ENCODE peak calls at places on chromosomes 6 and 20, in six cellular contexts. V is H9, K is IMR-90, P is neuronal stem cell, U is H1, T is mesenchymal stem cell. H is an unnamed sample.

GRCh38 chr6:109322825-109323580 is 59.3 kb downstream of the CD164 start:
- DNase-seq in U (no peak), T (no peak), K (no peak), V (no peak), P (no peak), H (no peak)

GRCh38 chr20:41574802-41575389 is 43.3 kb downstream of the CHD6 start:
- DNase-seq in P (no peak), U (no peak), K (no peak), T (no peak), V (no peak), H (no peak)

GRCh38 chr20:62587757-62588402 is 54.4 kb upstream of the SLCO4A1 start:
- DNase-seq in T (no peak), K (no peak), P (peak; percentile 41), U (peak; percentile 72), V (no peak), H (no peak)

GRCh38 chr20:40019510-40019909 is 669.5 kb downstream of the MAFB start:
- DNase-seq in K (no peak), U (no peak), P (no peak), T (no peak), V (no peak), H (no peak)

GRCh38 chr20:46557231-46557956 is 6.9 kb upstream of the OCSTAMP start:
- DNase-seq in P (no peak), V (no peak), U (no peak), K (peak; percentile 60), T (no peak), H (no peak)

GRCh38 chr6:5084192-5084786 is 852 bp upstream of the PPP1R3G start:
- DNase-seq in P (peak; percentile 6), T (no peak), V (no peak), K (no peak), U (no peak), H (peak; percentile 47)

GRCh38 chr6:1612902-1613301 is 3.2 kb downstream of the FOXC1 start:
- DNase-seq in V (no peak), U (no peak), K (peak; percentile 93), T (no peak), P (no peak), H (peak; percentile 30)

GRCh38 chr6:150547511-150548222 is 52.0 kb upstream of the PLEKHG1 start:
- DNase-seq in V (peak; percentile 40), T (no peak), P (no peak), U (no peak), K (no peak), H (no peak)

GRCh38 chr6:170493354-170493753 is 59.8 kb downstream of the PSMB1 start:
- DNase-seq in P (no peak), T (no peak), V (no peak), K (no peak), U (no peak), H (no peak)

GRCh38 chr6:90298459-90299053 is 1.9 kb upstream of the BACH2 start:
- DNase-seq in P (no peak), T (no peak), U (no peak), K (no peak), V (no peak), H (no peak)

GRCh38 chr6:161151059-161151645 is 122.7 kb downstream of the AGPAT4 start:
- DNase-seq in K (no peak), V (no peak), U (no peak), T (no peak), P (no peak), H (no peak)

GRCh38 chr20:24956001-24956761 is 7.1 kb downstream of the CST7 start:
- DNase-seq in T (no peak), P (no peak), V (peak; percentile 17), K (no peak), U (peak; percentile 26), H (no peak)

GRCh38 chr20:18986895-18987580 is 173.5 kb downstream of the SCP2D1 start:
- DNase-seq in P (no peak), T (no peak), U (no peak), V (no peak), K (no peak), H (no peak)

GRCh38 chr6:164720-165119 is 127.6 kb upstream of the DUSP22 start:
- DNase-seq in U (no peak), T (no peak), K (no peak), V (no peak), P (no peak), H (no peak)

GRCh38 chr6:169848946-169849345 is 97.5 kb downstream of the ERMARD start:
- DNase-seq in T (no peak), U (no peak), K (no peak), P (no peak), V (no peak), H (no peak)

GRCh38 chr6:90468859-90469258 is 118.0 kb downstream of the MAP3K7 start:
- DNase-seq in K (no peak), P (no peak), U (no peak), V (no peak), T (no peak), H (no peak)

GRCh38 chr6:88704980-88705379 is 258.4 kb downstream of the RNGTT start:
- DNase-seq in T (no peak), V (no peak), U (no peak), P (no peak), K (peak; percentile 23), H (no peak)

GRCh38 chr6:158330016-158330415 is 17.8 kb downstream of the TULP4 start:
- DNase-seq in K (no peak), U (no peak), P (no peak), T (no peak), V (no peak), H (no peak)

DNA sequence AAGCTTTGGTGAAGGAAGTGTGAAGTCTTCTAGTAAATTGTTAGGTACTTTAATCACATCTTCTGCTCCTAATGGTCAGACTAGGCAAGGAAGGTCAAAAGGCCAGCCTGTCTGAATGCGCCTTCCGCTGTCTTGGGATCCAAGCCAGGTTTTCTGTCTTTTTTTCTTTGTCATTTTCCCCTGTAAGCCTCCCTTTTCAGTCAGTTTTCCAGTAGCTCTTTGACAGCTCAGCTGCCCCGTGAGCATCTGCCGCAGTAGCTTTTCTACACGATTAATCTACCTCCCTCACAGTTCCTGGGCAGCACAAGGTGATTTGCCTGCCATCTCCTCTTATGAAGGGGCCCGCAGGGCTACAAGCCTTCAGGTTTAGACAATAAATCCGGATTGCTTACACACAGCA is 77.0 kb downstream of the LY86 start:
- DNase-seq in V (no peak), U (no peak), K (no peak), P (peak; percentile 45), T (no peak), H (no peak)
- H3K4ac ChIP-seq in V (no peak overlapping the region), U (no peak overlapping the region), K (no peak overlapping the region), P (no peak overlapping the region), T (no peak overlapping the region), H (no peak overlapping the region)

GRCh38 chr6:44265003-44265842 is at the start of gene NFKBIE:
- DNase-seq in T (peak; percentile 96), K (peak; percentile 94), V (peak; percentile 94), U (peak; percentile 99), P (peak; percentile 86), H (peak; percentile 97)
- H4K91ac ChIP-seq in T (peak within 1 kb of the TSS; percentile 70), K (peak within 1 kb of the TSS; percentile 56), V (no peak within 1 kb of the TSS), U (peak within 1 kb of the TSS; percentile 58), P (no peak within 1 kb of the TSS), H (peak within 1 kb of the TSS; percentile 6)

DNA sequence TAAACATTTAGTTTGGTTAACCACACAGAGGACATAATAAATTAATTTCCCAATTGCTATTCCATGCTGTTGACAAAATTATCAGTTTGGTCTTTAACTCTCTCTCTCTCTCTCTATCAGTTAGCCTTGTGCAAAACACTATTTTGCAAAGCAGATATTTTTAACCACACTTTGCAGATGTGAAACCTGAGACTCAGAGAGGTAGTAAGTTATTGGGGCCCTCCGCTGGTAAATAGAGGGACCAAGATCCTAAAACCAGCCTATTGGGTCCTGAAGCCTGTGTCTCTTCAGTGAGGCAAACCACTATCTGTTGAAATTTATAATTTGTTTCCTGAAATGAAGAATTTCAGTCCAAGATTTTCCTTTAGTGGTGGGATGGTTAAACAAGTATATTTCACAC is 231.0 kb downstream of the SOD2 start:
- DNase-seq in U (no peak), K (no peak), T (no peak), V (no peak), P (no peak), H (no peak)
- H3K18ac ChIP-seq in U (no peak overlapping the region), K (no peak overlapping the region), T (no peak overlapping the region), V (no peak overlapping the region), P (no peak overlapping the region), H (no peak overlapping the region)

DNA sequence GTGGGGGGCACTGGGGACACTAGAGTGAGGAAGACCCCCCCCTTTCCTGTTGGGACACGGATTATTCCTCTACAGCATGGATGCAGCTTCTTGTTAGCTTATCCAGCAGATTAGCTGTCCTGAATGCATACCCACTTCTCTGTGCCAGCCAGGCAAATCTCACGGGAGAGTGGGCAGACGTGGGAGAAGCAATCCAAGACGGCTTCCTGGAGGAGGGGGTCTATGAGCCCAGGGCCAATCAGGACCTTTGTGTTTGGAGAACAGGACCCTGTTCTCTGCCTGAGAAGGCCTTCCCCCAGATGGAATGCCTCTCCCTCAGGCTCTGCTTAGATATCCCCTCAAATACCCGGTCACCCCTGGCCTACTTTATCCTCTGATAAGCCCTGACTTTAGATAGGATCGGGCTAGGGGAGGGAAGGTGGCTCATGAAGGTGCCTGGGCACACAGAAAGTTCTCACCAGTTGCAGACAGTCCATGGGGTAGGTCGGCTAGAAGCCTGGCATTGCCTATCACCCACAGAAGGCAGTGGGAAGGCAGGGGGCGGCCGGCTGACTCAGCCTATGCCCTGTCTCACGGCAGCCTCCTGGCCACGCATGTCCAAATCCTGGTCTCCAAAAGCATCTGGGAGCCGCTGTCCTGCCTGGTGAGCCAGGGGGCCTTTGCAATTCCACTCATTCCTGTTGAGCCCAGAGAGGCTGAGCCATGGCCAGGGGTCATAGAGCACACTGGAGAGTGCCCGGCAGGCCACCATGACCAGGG is 34.7 kb downstream of the SUN5 start:
- DNase-seq in P (no peak), V (peak; percentile 23), T (no peak), U (peak; percentile 39), K (no peak), H (no peak)
- H3K4ac ChIP-seq in P (peak overlapping the region; percentile 10), V (no peak overlapping the region), T (no peak overlapping the region), U (no peak overlapping the region), K (no peak overlapping the region), H (no peak overlapping the region)

GRCh38 chr6:121780325-121781313 is 345.2 kb downstream of the GJA1 start:
- DNase-seq in K (peak; percentile 92), U (no peak), P (no peak), T (no peak), V (no peak), H (peak; percentile 4)
- H4K91ac ChIP-seq in K (peak overlapping the region; percentile 58), U (no peak overlapping the region), P (no peak overlapping the region), T (no peak overlapping the region), V (no peak overlapping the region), H (no peak overlapping the region)

GRCh38 chr6:49332781-49333180 is 130.3 kb downstream of the MMUT start:
- DNase-seq in V (no peak), P (no peak), U (no peak), K (no peak), T (no peak), H (no peak)
- H3K18ac ChIP-seq in V (no peak overlapping the region), P (no peak overlapping the region), U (no peak overlapping the region), K (no peak overlapping the region), T (no peak overlapping the region), H (no peak overlapping the region)